ENCODE peak calls at places on chromosome 4, in ten cellular contexts. Z is pancreas; V is effector memory CD4-positive, alpha-beta T cell; F is colonic mucosa; J is heart left ventricle; A is left lung; T is tibial artery; Y is ovary; D is IMR-90; L is fibroblast of lung. I is an unnamed sample. For H3K4me1, the result is how much of the 10 kb centered on the place peaks cover.

GRCh38 chr4:137267024-137267423 is 265.3 kb downstream of the PCDH18 start:
- DNase-seq in Z (no peak), V (no peak), F (no peak), J (no peak), A (no peak), T (no peak), Y (no peak), D (peak), L (peak), I (no peak)

GRCh38 chr4:168059251-168059650 is 33.1 kb upstream of the ANXA10 start:
- DNase-seq in Z (no peak), V (no peak), F (no peak), J (no peak), A (no peak), T (no peak), Y (no peak), D (peak), L (peak), I (no peak)

GRCh38 chr4:46993075-46994006 is at the start of gene GABRA4:
- DNase-seq in Z (no peak), V (no peak), F (no peak), J (peak), A (no peak), T (no peak), Y (no peak), D (no peak), L (peak), I (peak)

GRCh38 chr4:54439831-54440243 is 210.7 kb downstream of the PDGFRA start:
- DNase-seq in Z (no peak), V (no peak), F (peak), J (peak), A (peak), T (peak), Y (peak), D (peak), L (peak), I (no peak)

GRCh38 chr4:145099653-145100052 is 1.5 kb downstream of the ABCE1 start:
- DNase-seq in Z (no peak), V (no peak), F (no peak), J (no peak), A (no peak), T (no peak), Y (no peak), D (peak), L (peak), I (no peak)

GRCh38 chr4:85778809-85779124 is 303.8 kb downstream of the ARHGAP24 start:
- DNase-seq in Z (no peak), V (no peak), F (no peak), J (no peak), A (no peak), T (no peak), Y (no peak), D (peak), L (peak), I (no peak)

GRCh38 chr4:123573866-123574508 is 177.4 kb downstream of the SPRY1 start:
- DNase-seq in Z (no peak), V (no peak), F (no peak), J (no peak), A (no peak), T (no peak), Y (no peak), D (no peak), L (no peak), I (no peak)

GRCh38 chr4:142813388-142813787 is 32.7 kb downstream of the INPP4B start:
- DNase-seq in Z (no peak), V (no peak), F (no peak), J (no peak), A (no peak), T (no peak), Y (no peak), D (no peak), L (no peak), I (no peak)

GRCh38 chr4:80202190-80202711 is 4.9 kb downstream of the PRDM8 start:
- DNase-seq in Z (peak), V (peak), F (peak), J (peak), A (peak), T (peak), Y (peak), D (peak), L (peak), I (peak)

GRCh38 chr4:41258783-41259182 is 2.1 kb downstream of the UCHL1 start:
- DNase-seq in Z (no peak), V (no peak), F (no peak), J (no peak), A (no peak), T (no peak), Y (peak), D (peak), L (peak), I (peak)

GRCh38 chr4:109672173-109672572 is 31.1 kb downstream of the CASP6 start:
- DNase-seq in Z (no peak), V (no peak), F (no peak), J (no peak), A (no peak), T (no peak), Y (no peak), D (no peak), L (no peak), I (no peak)

GRCh38 chr4:1417522-1418390 is 11.5 kb upstream of the NKX1-1 start:
- DNase-seq in Z (no peak), V (no peak), F (no peak), J (no peak), A (peak), T (no peak), Y (no peak), D (no peak), L (no peak), I (no peak)

GRCh38 chr4:22531226-22531625 is 15.4 kb upstream of the ADGRA3 start:
- DNase-seq in Z (no peak), V (no peak), F (no peak), J (peak), A (no peak), T (no peak), Y (no peak), D (no peak), L (peak), I (no peak)

GRCh38 chr4:5572114-5572513 is 136.2 kb downstream of the EVC2 start:
- DNase-seq in Z (no peak), V (no peak), F (no peak), J (no peak), A (no peak), T (no peak), Y (no peak), D (no peak), L (no peak), I (no peak)

GRCh38 chr4:169765845-169766244 is 8.1 kb upstream of the HPF1 start:
- DNase-seq in Z (no peak), V (no peak), F (no peak), J (no peak), A (no peak), T (no peak), Y (no peak), D (no peak), L (no peak), I (no peak)

GRCh38 chr4:2942532-2943363 is 20.5 kb downstream of the NOP14 start:
- DNase-seq in Z (peak), V (no peak), F (peak), J (no peak), A (no peak), T (no peak), Y (no peak), D (no peak), L (no peak), I (no peak)

DNA sequence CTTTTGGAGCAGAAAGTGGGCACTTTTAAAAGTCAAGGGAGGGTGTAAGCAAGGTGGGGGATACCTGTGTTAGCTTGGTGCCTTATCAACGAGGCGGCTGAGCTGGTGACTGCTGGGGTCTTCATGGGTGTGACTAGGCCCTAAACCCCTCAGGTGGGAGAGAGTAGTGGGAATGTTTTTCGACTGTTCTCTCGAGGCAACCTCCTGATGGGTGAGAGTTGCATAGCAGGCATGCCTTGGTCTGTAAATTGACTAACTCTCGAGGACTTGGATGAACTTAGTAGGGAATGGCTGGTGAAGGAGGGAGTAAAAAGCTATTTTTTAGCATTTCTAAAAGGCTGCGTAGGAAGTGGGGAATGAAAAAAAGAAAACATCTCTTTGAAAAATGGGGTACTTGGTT is 80.0 kb downstream of the ARHGAP10 start:
- DNase-seq in Z (no peak), V (no peak), F (no peak), J (no peak), A (no peak), T (no peak), Y (no peak), D (no peak), L (no peak), I (no peak)
- H3K4me1 ChIP-seq in Z (under half), V (under half), F (under half), J (half or more), A (under half), T (under half), Y (under half), D (under half), L (under half), I (under half)

GRCh38 chr4:6753103-6753560 is 29.4 kb upstream of the KIAA0232 start:
- DNase-seq in Z (no peak), V (no peak), F (peak), J (no peak), A (no peak), T (no peak), Y (no peak), D (no peak), L (no peak), I (no peak)
- H3K4me1 ChIP-seq in Z (under half), V (under half), F (under half), J (under half), A (under half), T (under half), Y (under half), D (under half), L (under half), I (under half)

GRCh38 chr4:87089368-87089767 is 131.1 kb downstream of the KLHL8 start:
- DNase-seq in Z (no peak), V (no peak), F (no peak), J (no peak), A (no peak), T (no peak), Y (no peak), D (no peak), L (no peak), I (no peak)
- H3K4me1 ChIP-seq in Z (under half), V (under half), F (under half), J (under half), A (under half), T (under half), Y (under half), D (under half), L (under half), I (under half)

DNA sequence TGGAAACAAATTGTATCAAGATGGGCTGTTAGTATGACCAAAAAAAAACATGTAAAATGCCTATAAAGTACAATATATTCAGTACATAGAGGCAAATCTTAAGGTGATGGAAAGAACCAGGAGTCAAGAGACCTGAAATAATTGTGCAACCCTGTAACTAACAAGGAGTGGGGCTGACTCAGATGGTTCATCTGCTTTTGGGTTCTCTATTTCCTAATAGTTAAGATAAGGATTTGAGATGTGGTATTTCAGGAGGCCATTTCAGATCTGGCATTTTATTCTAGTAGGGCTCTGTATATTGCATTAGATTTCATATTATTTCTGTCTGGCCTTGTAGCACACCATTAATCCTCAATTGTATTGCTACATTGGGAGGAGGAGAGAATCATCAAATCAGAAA is 268.4 kb downstream of the HS3ST1 start:
- DNase-seq in Z (no peak), V (no peak), F (no peak), J (no peak), A (no peak), T (no peak), Y (no peak), D (no peak), L (no peak), I (no peak)
- H3K4me1 ChIP-seq in Z (under half), V (under half), F (under half), J (under half), A (under half), T (under half), Y (under half), D (under half), L (under half), I (under half)

GRCh38 chr4:75675004-75675531 is 1.9 kb upstream of the G3BP2 start:
- DNase-seq in Z (no peak), V (no peak), F (peak), J (no peak), A (no peak), T (no peak), Y (no peak), D (no peak), L (no peak), I (no peak)
- H3K4me1 ChIP-seq in Z (under half), V (under half), F (under half), J (under half), A (under half), T (under half), Y (under half), D (under half), L (under half), I (under half)

I was measured in mesendoderm.